ENCODE peak calls at places on chromosomes 7 and 10, in nine cellular contexts. One of them, this sample, is unnamed.

GRCh38 chr7:102883098-102883860 is 29.5 kb upstream of the LRRC17 start:
- DNase-seq in heart left ventricle: no peak
- DNase-seq in tibial nerve: no peak
- DNase-seq in H9: no peak
- DNase-seq in PC-3: peak
- DNase-seq in ovary: no peak
- DNase-seq in mucosa of descending colon: no peak
- DNase-seq in gastrocnemius medialis: no peak
- DNase-seq in body of pancreas: no peak
- DNase-seq in this sample: no peak

GRCh38 chr10:132247943-132248342 is 59.8 kb downstream of the STK32C start:
- DNase-seq in PC-3: no peak
- DNase-seq in body of pancreas: no peak
- DNase-seq in tibial nerve: no peak
- DNase-seq in gastrocnemius medialis: no peak
- DNase-seq in H9: no peak
- DNase-seq in heart left ventricle: no peak
- DNase-seq in ovary: no peak
- DNase-seq in mucosa of descending colon: no peak
- DNase-seq in this sample: no peak

GRCh38 chr7:120873367-120873766 is 15.4 kb upstream of the TSPAN12 start:
- DNase-seq in mucosa of descending colon: no peak
- DNase-seq in ovary: no peak
- DNase-seq in PC-3: no peak
- DNase-seq in H9: no peak
- DNase-seq in tibial nerve: no peak
- DNase-seq in body of pancreas: no peak
- DNase-seq in gastrocnemius medialis: no peak
- DNase-seq in heart left ventricle: no peak
- DNase-seq in this sample: no peak

GRCh38 chr10:127163632-127164031 is 32.8 kb downstream of the INSYN2A start:
- DNase-seq in ovary: no peak
- DNase-seq in H9: no peak
- DNase-seq in mucosa of descending colon: peak
- DNase-seq in heart left ventricle: no peak
- DNase-seq in PC-3: no peak
- DNase-seq in tibial nerve: no peak
- DNase-seq in body of pancreas: no peak
- DNase-seq in gastrocnemius medialis: no peak
- DNase-seq in this sample: no peak

GRCh38 chr10:24851595-24851994 is 100.8 kb downstream of the PRTFDC1 start:
- DNase-seq in ovary: no peak
- DNase-seq in mucosa of descending colon: peak
- DNase-seq in heart left ventricle: no peak
- DNase-seq in body of pancreas: peak
- DNase-seq in PC-3: no peak
- DNase-seq in tibial nerve: no peak
- DNase-seq in H9: no peak
- DNase-seq in gastrocnemius medialis: no peak
- DNase-seq in this sample: no peak

GRCh38 chr10:63464402-63465292 is 1.1 kb downstream of the JMJD1C start:
- DNase-seq in body of pancreas: no peak
- DNase-seq in gastrocnemius medialis: no peak
- DNase-seq in mucosa of descending colon: no peak
- DNase-seq in ovary: no peak
- DNase-seq in H9: no peak
- DNase-seq in tibial nerve: no peak
- DNase-seq in PC-3: peak
- DNase-seq in heart left ventricle: no peak
- DNase-seq in this sample: no peak

GRCh38 chr7:23000597-23001360 is 13.2 kb downstream of the HYCC1 start:
- DNase-seq in body of pancreas: no peak
- DNase-seq in H9: no peak
- DNase-seq in ovary: no peak
- DNase-seq in mucosa of descending colon: no peak
- DNase-seq in gastrocnemius medialis: no peak
- DNase-seq in heart left ventricle: no peak
- DNase-seq in tibial nerve: no peak
- DNase-seq in PC-3: no peak
- DNase-seq in this sample: no peak

GRCh38 chr10:5831446-5831782 is 18.2 kb upstream of the GDI2 start:
- DNase-seq in H9: no peak
- DNase-seq in ovary: no peak
- DNase-seq in body of pancreas: no peak
- DNase-seq in heart left ventricle: no peak
- DNase-seq in mucosa of descending colon: no peak
- DNase-seq in gastrocnemius medialis: no peak
- DNase-seq in PC-3: no peak
- DNase-seq in tibial nerve: no peak
- DNase-seq in this sample: no peak

GRCh38 chr7:155296788-155297516 is 726 bp upstream of the INSIG1 start:
- DNase-seq in heart left ventricle: peak
- DNase-seq in body of pancreas: peak
- DNase-seq in PC-3: peak
- DNase-seq in H9: peak
- DNase-seq in ovary: peak
- DNase-seq in mucosa of descending colon: peak
- DNase-seq in gastrocnemius medialis: peak
- DNase-seq in tibial nerve: no peak
- DNase-seq in this sample: peak

GRCh38 chr7:93043393-93043985 is 74.3 kb downstream of the SAMD9 start:
- DNase-seq in heart left ventricle: no peak
- DNase-seq in tibial nerve: no peak
- DNase-seq in gastrocnemius medialis: no peak
- DNase-seq in H9: peak
- DNase-seq in ovary: no peak
- DNase-seq in PC-3: no peak
- DNase-seq in body of pancreas: no peak
- DNase-seq in mucosa of descending colon: no peak
- DNase-seq in this sample: no peak

GRCh38 chr7:131238260-131238940 is 89.3 kb upstream of the MKLN1 start:
- DNase-seq in H9: no peak
- DNase-seq in body of pancreas: no peak
- DNase-seq in ovary: no peak
- DNase-seq in heart left ventricle: no peak
- DNase-seq in mucosa of descending colon: no peak
- DNase-seq in tibial nerve: no peak
- DNase-seq in gastrocnemius medialis: no peak
- DNase-seq in PC-3: peak
- DNase-seq in this sample: peak

GRCh38 chr10:93028881-93029280 is 31.7 kb upstream of the CYP26C1 start:
- DNase-seq in heart left ventricle: no peak
- DNase-seq in H9: no peak
- DNase-seq in PC-3: peak
- DNase-seq in gastrocnemius medialis: no peak
- DNase-seq in mucosa of descending colon: no peak
- DNase-seq in ovary: no peak
- DNase-seq in tibial nerve: no peak
- DNase-seq in body of pancreas: no peak
- DNase-seq in this sample: no peak

GRCh38 chr10:91590142-91590903 is 42.5 kb downstream of the PPP1R3C start:
- DNase-seq in H9: no peak
- DNase-seq in body of pancreas: peak
- DNase-seq in tibial nerve: peak
- DNase-seq in heart left ventricle: peak
- DNase-seq in mucosa of descending colon: peak
- DNase-seq in PC-3: peak
- DNase-seq in gastrocnemius medialis: peak
- DNase-seq in ovary: peak
- DNase-seq in this sample: no peak

GRCh38 chr10:11036424-11037011 is 18.8 kb downstream of the CELF2 start:
- DNase-seq in PC-3: peak
- DNase-seq in gastrocnemius medialis: no peak
- DNase-seq in body of pancreas: peak
- DNase-seq in tibial nerve: peak
- DNase-seq in H9: peak
- DNase-seq in ovary: no peak
- DNase-seq in mucosa of descending colon: peak
- DNase-seq in heart left ventricle: no peak
- DNase-seq in this sample: no peak

GRCh38 chr7:106770191-106770590 is 94.9 kb upstream of the PIK3CG start:
- DNase-seq in tibial nerve: no peak
- DNase-seq in H9: no peak
- DNase-seq in gastrocnemius medialis: no peak
- DNase-seq in body of pancreas: no peak
- DNase-seq in PC-3: peak
- DNase-seq in mucosa of descending colon: no peak
- DNase-seq in ovary: no peak
- DNase-seq in heart left ventricle: no peak
- DNase-seq in this sample: no peak

GRCh38 chr7:46468753-46469356 is 547.8 kb upstream of the IGFBP3 start:
- DNase-seq in gastrocnemius medialis: no peak
- DNase-seq in body of pancreas: no peak
- DNase-seq in mucosa of descending colon: no peak
- DNase-seq in H9: no peak
- DNase-seq in heart left ventricle: no peak
- DNase-seq in tibial nerve: no peak
- DNase-seq in PC-3: no peak
- DNase-seq in ovary: no peak
- DNase-seq in this sample: no peak

GRCh38 chr7:26034386-26034785 is 117.6 kb upstream of the NFE2L3 start:
- DNase-seq in heart left ventricle: no peak
- DNase-seq in H9: no peak
- DNase-seq in gastrocnemius medialis: no peak
- DNase-seq in PC-3: peak
- DNase-seq in tibial nerve: no peak
- DNase-seq in mucosa of descending colon: no peak
- DNase-seq in body of pancreas: no peak
- DNase-seq in ovary: no peak
- DNase-seq in this sample: no peak

GRCh38 chr7:100476903-100477870 is 1.8 kb downstream of the TSC22D4 start:
- DNase-seq in H9: peak
- DNase-seq in body of pancreas: no peak
- DNase-seq in heart left ventricle: no peak
- DNase-seq in tibial nerve: no peak
- DNase-seq in gastrocnemius medialis: no peak
- DNase-seq in mucosa of descending colon: peak
- DNase-seq in ovary: no peak
- DNase-seq in PC-3: no peak
- DNase-seq in this sample: no peak
- TF ChIP-seq CTCF in H9: peak
- TF ChIP-seq CTCF in body of pancreas: no peak
- TF ChIP-seq CTCF in heart left ventricle: no peak
- TF ChIP-seq CTCF in tibial nerve: peak
- TF ChIP-seq CTCF in gastrocnemius medialis: no peak
- TF ChIP-seq CTCF in mucosa of descending colon: no peak
- TF ChIP-seq CTCF in ovary: no peak
- TF ChIP-seq CTCF in PC-3: peak
- TF ChIP-seq CTCF in this sample: peak

DNA sequence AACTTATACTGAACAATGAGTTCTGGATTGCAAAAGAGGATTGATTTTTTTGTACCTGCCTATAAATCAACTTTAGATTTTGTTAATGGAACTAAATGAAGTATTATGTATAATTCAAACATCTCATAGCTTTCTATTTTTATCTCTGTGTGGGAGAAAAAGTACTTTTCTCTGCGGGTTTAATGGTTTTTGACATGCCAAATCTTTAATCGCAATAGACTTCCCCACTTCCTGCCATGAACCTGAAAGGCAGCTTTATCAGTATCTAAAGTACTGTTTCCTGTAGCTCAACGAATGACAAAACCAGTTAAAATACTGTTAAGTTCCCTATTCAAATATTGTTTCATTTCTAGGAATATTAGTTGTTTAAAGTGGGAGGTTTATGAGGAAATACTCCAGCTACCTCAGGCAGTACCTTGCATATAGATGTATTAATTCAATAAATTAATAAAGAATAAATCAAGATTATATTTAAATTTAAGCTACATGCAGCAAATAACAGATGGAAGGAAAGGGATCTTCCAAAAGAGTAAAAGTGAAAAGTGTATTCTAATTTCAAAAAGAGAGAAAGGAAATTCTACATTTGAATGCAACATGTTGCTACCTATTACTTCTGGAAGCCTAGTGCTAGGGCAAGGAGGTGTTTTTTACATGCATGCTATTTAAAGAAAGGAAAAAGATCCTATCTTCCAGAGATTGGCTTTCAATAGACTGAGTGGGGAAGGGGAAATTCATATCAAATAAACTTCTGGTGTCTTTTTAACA is 75.9 kb downstream of the SVOPL start:
- DNase-seq in tibial nerve: no peak
- DNase-seq in H9: no peak
- DNase-seq in mucosa of descending colon: no peak
- DNase-seq in gastrocnemius medialis: no peak
- DNase-seq in PC-3: no peak
- DNase-seq in ovary: no peak
- DNase-seq in body of pancreas: no peak
- DNase-seq in heart left ventricle: no peak
- DNase-seq in this sample: no peak
- TF ChIP-seq CTCF in tibial nerve: no peak
- TF ChIP-seq CTCF in H9: no peak
- TF ChIP-seq CTCF in mucosa of descending colon: no peak
- TF ChIP-seq CTCF in gastrocnemius medialis: no peak
- TF ChIP-seq CTCF in PC-3: no peak
- TF ChIP-seq CTCF in ovary: no peak
- TF ChIP-seq CTCF in body of pancreas: no peak
- TF ChIP-seq CTCF in heart left ventricle: no peak
- TF ChIP-seq CTCF in this sample: no peak

DNA sequence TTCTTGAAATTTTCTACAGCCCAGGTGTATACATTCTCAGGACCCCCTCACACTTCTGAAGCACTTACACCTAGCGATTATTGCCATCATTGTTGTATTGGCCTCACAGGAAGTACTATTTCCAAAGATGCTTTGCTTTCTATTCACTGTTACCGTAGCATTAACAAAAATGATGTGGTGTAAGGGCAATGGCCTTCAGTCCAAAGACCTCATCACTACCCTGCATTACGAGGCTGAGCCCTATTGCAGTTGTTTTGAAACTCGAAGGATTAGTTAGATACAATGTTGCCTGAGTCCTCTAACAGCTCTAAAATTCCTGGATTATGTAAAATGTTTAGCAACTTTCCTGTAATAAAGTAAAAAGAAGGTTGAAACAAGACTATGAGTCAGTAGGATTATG is 2.9 kb downstream of the NRCAM start:
- DNase-seq in H9: no peak
- DNase-seq in heart left ventricle: no peak
- DNase-seq in gastrocnemius medialis: no peak
- DNase-seq in mucosa of descending colon: no peak
- DNase-seq in PC-3: no peak
- DNase-seq in body of pancreas: no peak
- DNase-seq in tibial nerve: no peak
- DNase-seq in ovary: no peak
- DNase-seq in this sample: no peak
- TF ChIP-seq CTCF in H9: no peak
- TF ChIP-seq CTCF in heart left ventricle: no peak
- TF ChIP-seq CTCF in gastrocnemius medialis: no peak
- TF ChIP-seq CTCF in mucosa of descending colon: no peak
- TF ChIP-seq CTCF in PC-3: no peak
- TF ChIP-seq CTCF in body of pancreas: no peak
- TF ChIP-seq CTCF in tibial nerve: no peak
- TF ChIP-seq CTCF in ovary: no peak
- TF ChIP-seq CTCF in this sample: no peak

GRCh38 chr10:89959433-89960110 is 258.2 kb downstream of the KIF20B start:
- DNase-seq in tibial nerve: no peak
- DNase-seq in gastrocnemius medialis: no peak
- DNase-seq in ovary: no peak
- DNase-seq in PC-3: no peak
- DNase-seq in H9: no peak
- DNase-seq in body of pancreas: no peak
- DNase-seq in mucosa of descending colon: no peak
- DNase-seq in heart left ventricle: no peak
- DNase-seq in this sample: no peak

GRCh38 chr10:89952314-89952713 is 250.9 kb downstream of the KIF20B start:
- DNase-seq in tibial nerve: no peak
- DNase-seq in H9: no peak
- DNase-seq in mucosa of descending colon: no peak
- DNase-seq in PC-3: no peak
- DNase-seq in body of pancreas: no peak
- DNase-seq in heart left ventricle: no peak
- DNase-seq in gastrocnemius medialis: no peak
- DNase-seq in ovary: no peak
- DNase-seq in this sample: no peak

GRCh38 chr10:89954787-89955566 is 253.6 kb downstream of the KIF20B start:
- DNase-seq in tibial nerve: no peak
- DNase-seq in PC-3: peak
- DNase-seq in ovary: no peak
- DNase-seq in mucosa of descending colon: no peak
- DNase-seq in gastrocnemius medialis: no peak
- DNase-seq in H9: no peak
- DNase-seq in body of pancreas: no peak
- DNase-seq in heart left ventricle: no peak
- DNase-seq in this sample: no peak
- TF ChIP-seq CTCF in tibial nerve: peak
- TF ChIP-seq CTCF in PC-3: peak
- TF ChIP-seq CTCF in ovary: no peak
- TF ChIP-seq CTCF in mucosa of descending colon: no peak
- TF ChIP-seq CTCF in gastrocnemius medialis: no peak
- TF ChIP-seq CTCF in H9: peak
- TF ChIP-seq CTCF in body of pancreas: no peak
- TF ChIP-seq CTCF in heart left ventricle: peak
- TF ChIP-seq CTCF in this sample: peak

This sample was measured in CD14-positive monocyte.